ENCODE peak calls at places on chromosome 2, in six cellular contexts. E is tibial artery, M is fibroblast of lung, D is testis, U is cardiac muscle cell, T is upper lobe of right lung. I is an unnamed sample.

GRCh38 chr2:70978388-70979357 is at the start of gene ANKRD53:
- DNase-seq in E (peak; percentile 51), M (peak; percentile 29), D (peak; percentile 24), U (peak; percentile 55), T (peak; percentile 71), I (peak; percentile 73)

GRCh38 chr2:38615237-38615636 is 12.5 kb upstream of the HNRNPLL start:
- DNase-seq in E (no peak), M (peak; percentile 59), D (no peak), U (peak; percentile 58), T (no peak), I (no peak)

GRCh38 chr2:241770185-241770935 is 6.3 kb upstream of the GAL3ST2 start:
- DNase-seq in E (no peak), M (no peak), D (no peak), U (no peak), T (peak; percentile 54), I (no peak)

GRCh38 chr2:101175991-101176390 is 24.8 kb upstream of the TBC1D8 start:
- DNase-seq in E (no peak), M (no peak), D (no peak), U (peak; percentile 40), T (no peak), I (no peak)

GRCh38 chr2:176494949-176495353 is 225.7 kb downstream of the MTX2 start:
- DNase-seq in E (peak; percentile 83), M (no peak), D (peak; percentile 67), U (peak; percentile 61), T (no peak), I (peak; percentile 57)

GRCh38 chr2:205657579-205657978 is 24.7 kb upstream of the NRP2 start:
- DNase-seq in E (peak; percentile 41), M (peak; percentile 70), D (peak; percentile 31), U (peak; percentile 83), T (no peak), I (no peak)

GRCh38 chr2:231926761-231927565 is 767 bp upstream of the NPPC start:
- DNase-seq in E (peak; percentile 18), M (peak; percentile 27), D (peak; percentile 44), U (peak; percentile 12), T (peak; percentile 65), I (peak; percentile 50)

GRCh38 chr2:181124499-181124898 is 144.1 kb downstream of the UBE2E3 start:
- DNase-seq in E (no peak), M (peak; percentile 41), D (no peak), U (peak; percentile 64), T (no peak), I (no peak)

GRCh38 chr2:85988210-85988913 is 99.6 kb upstream of the ST3GAL5 start:
- DNase-seq in E (peak; percentile 49), M (no peak), D (no peak), U (no peak), T (no peak), I (no peak)

GRCh38 chr2:23803275-23803964 is 123.5 kb downstream of the ATAD2B start:
- DNase-seq in E (no peak), M (peak; percentile 75), D (no peak), U (peak; percentile 66), T (no peak), I (no peak)

GRCh38 chr2:11938196-11938595 is 191.8 kb downstream of the LPIN1 start:
- DNase-seq in E (no peak), M (no peak), D (peak; percentile 40), U (peak; percentile 92), T (no peak), I (peak; percentile 69)

GRCh38 chr2:233029321-233029720 is 3.2 kb upstream of the NEU2 start:
- DNase-seq in E (no peak), M (peak; percentile 17), D (no peak), U (no peak), T (no peak), I (no peak)

GRCh38 chr2:23351388-23352141 is 33.4 kb upstream of the KLHL29 start:
- DNase-seq in E (peak; percentile 80), M (peak; percentile 71), D (peak; percentile 92), U (peak; percentile 95), T (peak; percentile 90), I (peak; percentile 91)

GRCh38 chr2:55022486-55022885 is 27.8 kb downstream of the RTN4 start:
- DNase-seq in E (no peak), M (no peak), D (no peak), U (no peak), T (no peak), I (no peak)

GRCh38 chr2:128301501-128301966 is 17.1 kb downstream of the HS6ST1 start:
- DNase-seq in E (no peak), M (peak; percentile 98), D (no peak), U (peak; percentile 93), T (no peak), I (peak; percentile 66)

GRCh38 chr2:56871641-56872040 is 687.9 kb downstream of the CCDC85A start:
- DNase-seq in E (no peak), M (no peak), D (no peak), U (no peak), T (no peak), I (no peak)

DNA sequence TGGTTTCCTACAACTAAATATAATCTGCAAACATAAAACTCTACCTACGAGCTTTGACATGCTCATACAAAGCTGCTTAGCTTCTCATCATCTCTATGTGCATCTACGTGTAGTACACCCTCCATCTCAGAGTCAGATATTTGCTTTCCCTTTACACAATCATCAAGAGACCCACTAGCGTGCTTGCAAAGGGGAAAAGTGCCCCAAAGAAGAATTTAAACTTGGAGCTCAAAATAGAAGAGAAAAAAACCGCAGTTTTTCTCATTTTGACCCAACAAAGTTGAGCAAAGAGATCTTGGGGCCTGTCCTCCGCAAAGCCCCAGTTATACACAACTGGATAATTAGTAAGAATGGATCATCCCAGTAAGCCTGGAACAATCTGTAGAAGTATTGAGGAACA is 104.1 kb downstream of the PAX3 start:
- DNase-seq in E (no peak), M (no peak), D (no peak), U (no peak), T (no peak), I (no peak)
- H3K27me3 ChIP-seq in E (no peaks in the 10 kb centered on the region), M (no peaks in the 10 kb centered on the region), D (no peaks in the 10 kb centered on the region), U (no peaks in the 10 kb centered on the region), T (no peaks in the 10 kb centered on the region), I (no peaks in the 10 kb centered on the region)

GRCh38 chr2:79855264-79856006 is 342.6 kb downstream of the CTNNA2 start:
- DNase-seq in E (no peak), M (peak; percentile 25), D (peak; percentile 61), U (no peak), T (no peak), I (no peak)
- TF ChIP-seq CTCF in E (no peak), M (no peak), D (no peak), U (no peak), T (peak; percentile 5), I (no peak)

DNA sequence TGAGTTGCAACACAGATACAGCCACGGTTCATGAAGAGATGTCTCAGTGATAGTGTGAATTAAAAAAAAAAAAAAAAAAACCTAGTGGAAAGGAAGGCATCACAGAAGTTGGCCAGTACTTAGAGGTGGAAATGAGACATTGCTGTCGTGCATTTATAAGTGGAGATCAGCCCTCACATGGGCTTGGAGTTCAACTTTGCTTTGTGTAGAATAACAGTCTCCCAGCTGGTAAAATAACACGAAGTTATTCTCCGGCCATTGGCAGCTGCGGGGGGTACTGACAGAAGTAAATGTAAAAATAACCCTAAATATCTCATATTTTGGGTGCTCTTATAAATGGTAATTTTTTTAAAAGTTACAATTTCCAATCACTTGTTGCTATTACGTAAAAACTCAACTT is 98.8 kb upstream of the TMEM18 start:
- DNase-seq in E (no peak), M (no peak), D (no peak), U (no peak), T (no peak), I (no peak)
- H3K27me3 ChIP-seq in E (no peaks in the 10 kb centered on the region), M (no peaks in the 10 kb centered on the region), D (no peaks in the 10 kb centered on the region), U (no peaks in the 10 kb centered on the region), T (no peaks in the 10 kb centered on the region), I (no peaks in the 10 kb centered on the region)

DNA sequence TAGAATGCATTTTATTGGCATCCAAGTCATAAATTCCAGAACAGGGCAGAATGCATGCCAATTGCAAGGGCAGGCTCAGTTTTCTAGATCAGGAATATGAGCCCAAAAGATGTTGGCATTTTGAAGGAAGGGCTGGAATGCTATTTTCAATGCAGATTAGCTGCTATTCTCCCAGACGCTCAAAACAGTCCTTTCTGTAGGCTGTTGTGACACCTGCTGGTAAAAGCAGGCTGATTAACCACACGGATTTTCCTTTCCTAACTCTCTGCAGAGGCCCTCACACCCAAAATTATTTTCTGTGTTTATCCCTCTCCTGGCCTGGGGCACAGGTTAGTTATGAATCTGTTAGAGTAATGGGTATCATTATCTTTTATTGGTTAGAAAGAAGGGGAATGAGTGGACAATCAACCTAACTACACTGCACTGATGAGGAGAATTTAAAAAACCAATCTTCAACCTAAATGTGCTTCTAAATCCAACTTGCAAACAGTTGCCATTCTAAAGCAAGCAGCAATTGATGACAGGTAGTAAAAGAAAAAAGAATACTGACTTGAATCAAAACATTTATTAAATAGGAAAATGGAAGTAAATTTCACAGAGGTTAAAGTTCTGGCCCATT is 94.0 kb downstream of the PLA2R1 start:
- DNase-seq in E (no peak), M (peak; percentile 39), D (peak; percentile 38), U (peak; percentile 75), T (no peak), I (no peak)
- TF ChIP-seq CTCF in E (peak; percentile 60), M (peak; percentile 57), D (no peak), U (peak; percentile 66), T (peak; percentile 49), I (peak; percentile 50)

GRCh38 chr2:104429978-104430740 is 423.8 kb upstream of the POU3F3 start:
- DNase-seq in E (no peak), M (peak; percentile 50), D (no peak), U (no peak), T (no peak), I (no peak)
- H3K27me3 ChIP-seq in E (no peaks in the 10 kb centered on the region), M (no peaks in the 10 kb centered on the region), D (no peaks in the 10 kb centered on the region), U (no peaks in the 10 kb centered on the region), T (no peaks in the 10 kb centered on the region), I (no peaks in the 10 kb centered on the region)

GRCh38 chr2:138269726-138270125 is 231.8 kb upstream of the SPOPL start:
- DNase-seq in E (no peak), M (peak; percentile 71), D (no peak), U (no peak), T (no peak), I (no peak)
- TF ChIP-seq CTCF in E (no peak), M (no peak), D (no peak), U (no peak), T (no peak), I (no peak)